ENCODE peak calls at places on chromosome 7, in nine cellular contexts. One of them, this sample, is unnamed. For H3K4me1 and H3K27me3, the result is how much of the 10 kb centered on the place peaks cover.

GRCh38 chr7:101542527-101543241 is 86.4 kb downstream of the MYL10 start:
- DNase-seq in spleen: peak
- DNase-seq in CD8-positive, alpha-beta T cell: peak
- DNase-seq in NT2/D1: peak
- DNase-seq in tibial artery: peak
- DNase-seq in aorta: peak
- DNase-seq in tibial nerve: peak
- DNase-seq in PC-9: peak
- DNase-seq in prostate gland: peak
- DNase-seq in this sample: peak

GRCh38 chr7:145875267-145875666 is 241.3 kb upstream of the CNTNAP2 start:
- DNase-seq in tibial nerve: no peak
- DNase-seq in prostate gland: no peak
- DNase-seq in tibial artery: no peak
- DNase-seq in PC-9: no peak
- DNase-seq in NT2/D1: no peak
- DNase-seq in CD8-positive, alpha-beta T cell: no peak
- DNase-seq in aorta: no peak
- DNase-seq in spleen: no peak
- DNase-seq in this sample: no peak

GRCh38 chr7:14698239-14698638 is 204.3 kb downstream of the DGKB start:
- DNase-seq in CD8-positive, alpha-beta T cell: no peak
- DNase-seq in PC-9: no peak
- DNase-seq in spleen: no peak
- DNase-seq in tibial artery: no peak
- DNase-seq in tibial nerve: no peak
- DNase-seq in prostate gland: no peak
- DNase-seq in NT2/D1: no peak
- DNase-seq in aorta: no peak
- DNase-seq in this sample: no peak

GRCh38 chr7:96285579-96285978 is 36.3 kb downstream of the SLC25A13 start:
- DNase-seq in NT2/D1: no peak
- DNase-seq in tibial nerve: no peak
- DNase-seq in spleen: no peak
- DNase-seq in aorta: no peak
- DNase-seq in tibial artery: no peak
- DNase-seq in CD8-positive, alpha-beta T cell: no peak
- DNase-seq in prostate gland: no peak
- DNase-seq in PC-9: no peak
- DNase-seq in this sample: no peak

GRCh38 chr7:114369294-114369693 is 45.3 kb upstream of the FOXP2 start:
- DNase-seq in prostate gland: peak
- DNase-seq in PC-9: no peak
- DNase-seq in tibial nerve: no peak
- DNase-seq in spleen: no peak
- DNase-seq in aorta: no peak
- DNase-seq in CD8-positive, alpha-beta T cell: no peak
- DNase-seq in tibial artery: no peak
- DNase-seq in NT2/D1: no peak
- DNase-seq in this sample: no peak

GRCh38 chr7:55306331-55306730 is 58.8 kb upstream of the LANCL2 start:
- DNase-seq in aorta: no peak
- DNase-seq in PC-9: no peak
- DNase-seq in tibial artery: no peak
- DNase-seq in CD8-positive, alpha-beta T cell: no peak
- DNase-seq in spleen: no peak
- DNase-seq in prostate gland: no peak
- DNase-seq in tibial nerve: no peak
- DNase-seq in NT2/D1: no peak
- DNase-seq in this sample: no peak

GRCh38 chr7:94779070-94779469 is 123.1 kb upstream of the SGCE start:
- DNase-seq in PC-9: no peak
- DNase-seq in tibial nerve: no peak
- DNase-seq in CD8-positive, alpha-beta T cell: no peak
- DNase-seq in spleen: no peak
- DNase-seq in aorta: no peak
- DNase-seq in tibial artery: no peak
- DNase-seq in prostate gland: no peak
- DNase-seq in NT2/D1: no peak
- DNase-seq in this sample: no peak

GRCh38 chr7:20417260-20417659 is 86.6 kb downstream of the ITGB8 start:
- DNase-seq in aorta: no peak
- DNase-seq in spleen: no peak
- DNase-seq in CD8-positive, alpha-beta T cell: no peak
- DNase-seq in NT2/D1: no peak
- DNase-seq in tibial nerve: no peak
- DNase-seq in PC-9: no peak
- DNase-seq in tibial artery: no peak
- DNase-seq in prostate gland: no peak
- DNase-seq in this sample: no peak

GRCh38 chr7:107726356-107727130 is 17.4 kb upstream of the CBLL1 start:
- DNase-seq in prostate gland: no peak
- DNase-seq in tibial artery: no peak
- DNase-seq in PC-9: no peak
- DNase-seq in aorta: no peak
- DNase-seq in tibial nerve: no peak
- DNase-seq in CD8-positive, alpha-beta T cell: no peak
- DNase-seq in spleen: no peak
- DNase-seq in NT2/D1: no peak
- DNase-seq in this sample: no peak

GRCh38 chr7:18623389-18623788 is 127.8 kb downstream of the HDAC9 start:
- DNase-seq in tibial artery: no peak
- DNase-seq in aorta: no peak
- DNase-seq in NT2/D1: no peak
- DNase-seq in tibial nerve: no peak
- DNase-seq in CD8-positive, alpha-beta T cell: no peak
- DNase-seq in spleen: no peak
- DNase-seq in prostate gland: no peak
- DNase-seq in PC-9: no peak
- DNase-seq in this sample: no peak

GRCh38 chr7:36366649-36367560 is 22.8 kb upstream of the ANLN start:
- DNase-seq in tibial artery: peak
- DNase-seq in spleen: peak
- DNase-seq in NT2/D1: peak
- DNase-seq in CD8-positive, alpha-beta T cell: peak
- DNase-seq in aorta: peak
- DNase-seq in prostate gland: peak
- DNase-seq in PC-9: peak
- DNase-seq in tibial nerve: peak
- DNase-seq in this sample: peak

GRCh38 chr7:128699196-128699712 is 27.2 kb downstream of the GARIN1A start:
- DNase-seq in spleen: no peak
- DNase-seq in tibial artery: no peak
- DNase-seq in CD8-positive, alpha-beta T cell: no peak
- DNase-seq in PC-9: no peak
- DNase-seq in aorta: no peak
- DNase-seq in prostate gland: no peak
- DNase-seq in tibial nerve: no peak
- DNase-seq in NT2/D1: peak
- DNase-seq in this sample: no peak

GRCh38 chr7:80722596-80723141 is 84.2 kb downstream of the CD36 start:
- DNase-seq in tibial nerve: peak
- DNase-seq in PC-9: peak
- DNase-seq in tibial artery: peak
- DNase-seq in CD8-positive, alpha-beta T cell: no peak
- DNase-seq in NT2/D1: no peak
- DNase-seq in prostate gland: no peak
- DNase-seq in spleen: no peak
- DNase-seq in aorta: peak
- DNase-seq in this sample: peak
- H3K4me1 ChIP-seq in tibial nerve: under half
- H3K4me1 ChIP-seq in PC-9: under half
- H3K4me1 ChIP-seq in tibial artery: under half
- H3K4me1 ChIP-seq in CD8-positive, alpha-beta T cell: under half
- H3K4me1 ChIP-seq in NT2/D1: under half
- H3K4me1 ChIP-seq in prostate gland: under half
- H3K4me1 ChIP-seq in spleen: under half
- H3K4me1 ChIP-seq in aorta: under half
- H3K4me1 ChIP-seq in this sample: under half

GRCh38 chr7:16564909-16565426 is 38.3 kb downstream of the LRRC72 start:
- DNase-seq in CD8-positive, alpha-beta T cell: no peak
- DNase-seq in aorta: no peak
- DNase-seq in prostate gland: no peak
- DNase-seq in spleen: no peak
- DNase-seq in NT2/D1: peak
- DNase-seq in tibial artery: no peak
- DNase-seq in tibial nerve: no peak
- DNase-seq in PC-9: peak
- DNase-seq in this sample: no peak

GRCh38 chr7:16563281-16564022 is 36.8 kb downstream of the LRRC72 start:
- DNase-seq in prostate gland: no peak
- DNase-seq in PC-9: no peak
- DNase-seq in NT2/D1: no peak
- DNase-seq in tibial nerve: no peak
- DNase-seq in spleen: no peak
- DNase-seq in tibial artery: no peak
- DNase-seq in CD8-positive, alpha-beta T cell: no peak
- DNase-seq in aorta: no peak
- DNase-seq in this sample: no peak

GRCh38 chr7:16564023-16564380 is 37.4 kb downstream of the LRRC72 start:
- DNase-seq in PC-9: no peak
- DNase-seq in NT2/D1: no peak
- DNase-seq in CD8-positive, alpha-beta T cell: no peak
- DNase-seq in prostate gland: no peak
- DNase-seq in spleen: no peak
- DNase-seq in tibial nerve: no peak
- DNase-seq in tibial artery: no peak
- DNase-seq in aorta: no peak
- DNase-seq in this sample: no peak

GRCh38 chr7:16561943-16562342 is 35.3 kb downstream of the LRRC72 start:
- DNase-seq in CD8-positive, alpha-beta T cell: no peak
- DNase-seq in tibial nerve: no peak
- DNase-seq in spleen: no peak
- DNase-seq in tibial artery: no peak
- DNase-seq in aorta: no peak
- DNase-seq in PC-9: no peak
- DNase-seq in prostate gland: no peak
- DNase-seq in NT2/D1: peak
- DNase-seq in this sample: no peak

GRCh38 chr7:16562456-16563220 is 36.0 kb downstream of the LRRC72 start:
- DNase-seq in tibial nerve: no peak
- DNase-seq in tibial artery: no peak
- DNase-seq in CD8-positive, alpha-beta T cell: no peak
- DNase-seq in prostate gland: no peak
- DNase-seq in spleen: no peak
- DNase-seq in NT2/D1: no peak
- DNase-seq in PC-9: no peak
- DNase-seq in aorta: no peak
- DNase-seq in this sample: no peak
- H3K4me3 ChIP-seq in tibial nerve: no peak
- H3K4me3 ChIP-seq in tibial artery: no peak
- H3K4me3 ChIP-seq in CD8-positive, alpha-beta T cell: no peak
- H3K4me3 ChIP-seq in prostate gland: no peak
- H3K4me3 ChIP-seq in spleen: no peak
- H3K4me3 ChIP-seq in NT2/D1: no peak
- H3K4me3 ChIP-seq in PC-9: no peak
- H3K4me3 ChIP-seq in aorta: no peak
- H3K4me3 ChIP-seq in this sample: no peak

DNA sequence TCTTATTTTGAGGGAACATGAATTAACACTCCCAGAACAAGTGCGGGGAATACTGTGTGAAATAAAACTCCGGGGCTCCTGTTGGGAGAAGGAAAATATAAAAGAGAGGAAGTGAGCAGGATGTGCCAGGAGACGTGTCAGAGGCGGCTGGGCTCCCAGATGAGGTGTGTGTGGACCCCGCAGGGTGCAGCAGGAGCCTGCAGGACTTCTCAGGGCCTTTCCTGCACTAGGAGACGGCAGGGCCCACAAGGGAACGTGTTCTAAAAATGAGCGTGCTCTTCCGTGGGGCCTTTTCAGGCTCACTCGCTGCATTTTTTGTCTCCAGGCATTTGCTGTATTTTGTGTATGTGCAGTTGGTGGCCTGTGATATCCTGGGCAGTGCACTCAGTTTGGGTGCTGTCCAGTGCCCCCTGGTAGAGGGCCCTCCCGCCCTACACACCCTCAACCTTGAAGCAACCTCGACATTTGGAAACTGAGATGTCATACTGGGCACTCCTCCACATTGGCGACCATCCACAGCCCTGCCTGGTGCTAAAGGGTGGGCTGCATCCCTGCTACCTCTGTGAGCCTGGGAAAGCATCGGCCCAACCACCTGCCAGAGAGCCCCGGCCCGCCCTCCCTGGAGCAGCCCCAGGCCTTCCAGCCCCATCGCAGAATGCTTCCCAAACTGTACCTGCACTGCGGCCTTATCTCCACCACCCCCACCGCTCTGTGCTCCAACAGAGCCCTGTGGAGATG is 35.2 kb upstream of the EN2 start:
- DNase-seq in NT2/D1: no peak
- DNase-seq in spleen: peak
- DNase-seq in aorta: peak
- DNase-seq in prostate gland: no peak
- DNase-seq in tibial artery: no peak
- DNase-seq in CD8-positive, alpha-beta T cell: no peak
- DNase-seq in PC-9: no peak
- DNase-seq in tibial nerve: no peak
- DNase-seq in this sample: no peak
- H3K27me3 ChIP-seq in NT2/D1: under half
- H3K27me3 ChIP-seq in spleen: half or more
- H3K27me3 ChIP-seq in aorta: under half
- H3K27me3 ChIP-seq in prostate gland: under half
- H3K27me3 ChIP-seq in tibial artery: under half
- H3K27me3 ChIP-seq in CD8-positive, alpha-beta T cell: under half
- H3K27me3 ChIP-seq in PC-9: half or more
- H3K27me3 ChIP-seq in tibial nerve: under half
- H3K27me3 ChIP-seq in this sample: under half

GRCh38 chr7:50834136-50834535 is 51.4 kb upstream of the GRB10 start:
- DNase-seq in tibial artery: no peak
- DNase-seq in CD8-positive, alpha-beta T cell: no peak
- DNase-seq in tibial nerve: no peak
- DNase-seq in prostate gland: no peak
- DNase-seq in NT2/D1: no peak
- DNase-seq in aorta: no peak
- DNase-seq in spleen: no peak
- DNase-seq in PC-9: no peak
- DNase-seq in this sample: no peak

GRCh38 chr7:50838675-50839377 is 56.1 kb upstream of the GRB10 start:
- DNase-seq in PC-9: no peak
- DNase-seq in spleen: no peak
- DNase-seq in aorta: peak
- DNase-seq in CD8-positive, alpha-beta T cell: no peak
- DNase-seq in NT2/D1: no peak
- DNase-seq in tibial artery: peak
- DNase-seq in tibial nerve: no peak
- DNase-seq in prostate gland: no peak
- DNase-seq in this sample: peak

GRCh38 chr7:50834679-50835078 is 52.0 kb upstream of the GRB10 start:
- DNase-seq in CD8-positive, alpha-beta T cell: no peak
- DNase-seq in prostate gland: no peak
- DNase-seq in aorta: no peak
- DNase-seq in tibial artery: no peak
- DNase-seq in NT2/D1: no peak
- DNase-seq in PC-9: no peak
- DNase-seq in spleen: no peak
- DNase-seq in tibial nerve: no peak
- DNase-seq in this sample: no peak

GRCh38 chr7:50835156-50835555 is 52.5 kb upstream of the GRB10 start:
- DNase-seq in spleen: no peak
- DNase-seq in PC-9: peak
- DNase-seq in prostate gland: no peak
- DNase-seq in tibial nerve: no peak
- DNase-seq in tibial artery: no peak
- DNase-seq in CD8-positive, alpha-beta T cell: no peak
- DNase-seq in aorta: no peak
- DNase-seq in NT2/D1: no peak
- DNase-seq in this sample: no peak

GRCh38 chr7:50837965-50838364 is 55.3 kb upstream of the GRB10 start:
- DNase-seq in aorta: no peak
- DNase-seq in NT2/D1: no peak
- DNase-seq in prostate gland: no peak
- DNase-seq in CD8-positive, alpha-beta T cell: no peak
- DNase-seq in PC-9: peak
- DNase-seq in tibial nerve: no peak
- DNase-seq in tibial artery: no peak
- DNase-seq in spleen: no peak
- DNase-seq in this sample: no peak
- H3K4me1 ChIP-seq in aorta: under half
- H3K4me1 ChIP-seq in NT2/D1: under half
- H3K4me1 ChIP-seq in prostate gland: under half
- H3K4me1 ChIP-seq in CD8-positive, alpha-beta T cell: under half
- H3K4me1 ChIP-seq in PC-9: under half
- H3K4me1 ChIP-seq in tibial nerve: under half
- H3K4me1 ChIP-seq in tibial artery: under half
- H3K4me1 ChIP-seq in spleen: under half
- H3K4me1 ChIP-seq in this sample: under half